ENCODE peak calls at places on chromosomes 3 and 15, in ten cellular contexts. D is epithelial cell of esophagus, Y is left ventricle myocardium inferior, H is fibroblast of the aortic adventitia, K is tibial artery, V is upper lobe of right lung, B is WERI-Rb-1, X is aorta, Z is RWPE2, I is esophagus squamous epithelium. P is an unnamed sample.

GRCh38 chr3:136752046-136752326 is 192 bp downstream of the STAG1 start:
- DNase-seq in D (peak), H (no peak), X (no peak), I (no peak), V (no peak), B (no peak), Y (no peak), Z (no peak), K (no peak), P (no peak)

GRCh38 chr15:40844543-40844981 is 714 bp downstream of the SPINT1 start:
- DNase-seq in V (peak), X (peak), B (no peak), H (no peak), Z (no peak), D (peak), I (no peak), K (no peak), Y (peak), P (no peak)

GRCh38 chr15:35089556-35089955 is 4.5 kb upstream of the NANOGP8 start:
- DNase-seq in B (no peak), Z (no peak), X (no peak), D (peak), Y (no peak), V (no peak), K (no peak), I (no peak), H (no peak), P (no peak)

GRCh38 chr3:128815318-128816064 is 63.9 kb upstream of the ACAD9 start:
- DNase-seq in Z (no peak), V (no peak), X (no peak), B (no peak), D (no peak), K (no peak), I (no peak), H (no peak), Y (no peak), P (no peak)

GRCh38 chr3:17632401-17633100 is 109.9 kb downstream of the TBC1D5 start:
- DNase-seq in K (no peak), B (no peak), I (no peak), V (no peak), Z (no peak), D (peak), X (no peak), H (peak), Y (no peak), P (no peak)

GRCh38 chr3:49725906-49726681 is 2.3 kb upstream of the GMPPB start:
- DNase-seq in B (no peak), K (no peak), H (no peak), Y (peak), D (no peak), Z (no peak), X (no peak), V (no peak), I (no peak), P (no peak)

GRCh38 chr15:80709542-80709941 is 14.4 kb downstream of the ABHD17C start:
- DNase-seq in K (no peak), I (no peak), X (no peak), V (peak), B (no peak), D (peak), Y (no peak), Z (peak), H (no peak), P (no peak)

GRCh38 chr3:98780343-98780742 is 17.2 kb downstream of the ST3GAL6 start:
- DNase-seq in I (no peak), V (no peak), K (no peak), B (no peak), Y (no peak), Z (no peak), X (no peak), D (no peak), H (peak), P (no peak)

GRCh38 chr3:169454823-169455222 is 208.7 kb downstream of the MECOM start:
- DNase-seq in Z (no peak), D (peak), X (no peak), B (no peak), I (no peak), V (no peak), Y (no peak), K (no peak), H (peak), P (no peak)

GRCh38 chr15:97955040-97955439 is 5.5 kb upstream of the ARRDC4 start:
- DNase-seq in X (no peak), B (no peak), D (no peak), K (no peak), H (no peak), Y (no peak), V (no peak), I (no peak), Z (no peak), P (no peak)

GRCh38 chr15:57516327-57517026 is 75.2 kb upstream of the MYZAP start:
- DNase-seq in I (no peak), H (no peak), Y (no peak), B (no peak), D (no peak), Z (no peak), V (no peak), K (no peak), X (no peak), P (no peak)

GRCh38 chr3:159200176-159200575 is 398.3 kb downstream of the MFSD1 start:
- DNase-seq in Z (no peak), H (peak), B (no peak), I (no peak), X (no peak), K (no peak), D (peak), V (no peak), Y (no peak), P (no peak)

GRCh38 chr3:64300790-64301423 is 75.6 kb upstream of the PRICKLE2 start:
- DNase-seq in V (no peak), Y (no peak), B (no peak), K (no peak), I (no peak), X (no peak), Z (no peak), H (peak), D (peak), P (no peak)

GRCh38 chr3:29618395-29619291 is 337.8 kb downstream of the RBMS3 start:
- DNase-seq in Z (no peak), Y (no peak), X (no peak), H (peak), D (peak), B (no peak), I (no peak), K (peak), V (no peak), P (no peak)

GRCh38 chr3:126415661-126416591 is 21.2 kb downstream of the CFAP100 start:
- DNase-seq in Z (peak), B (no peak), H (no peak), I (no peak), K (no peak), X (no peak), D (no peak), Y (no peak), V (peak), P (no peak)

GRCh38 chr3:15783361-15783969 is 14.3 kb downstream of the ANKRD28 start:
- DNase-seq in H (peak), I (no peak), D (peak), Z (no peak), Y (no peak), X (no peak), B (no peak), V (no peak), K (no peak), P (no peak)

GRCh38 chr3:37594873-37595783 is 266.6 kb upstream of the CTDSPL start:
- DNase-seq in X (no peak), I (no peak), K (no peak), D (no peak), Y (no peak), Z (no peak), B (no peak), V (no peak), H (no peak), P (no peak)

GRCh38 chr3:169022457-169022856 is 641.1 kb downstream of the MECOM start:
- DNase-seq in B (no peak), Y (no peak), D (no peak), X (no peak), Z (no peak), I (no peak), H (peak), K (no peak), V (no peak), P (no peak)

GRCh38 chr15:41887161-41887560 is 6.7 kb downstream of the SPTBN5 start:
- DNase-seq in Z (no peak), D (no peak), B (no peak), K (no peak), H (no peak), V (no peak), I (no peak), Y (no peak), X (no peak), P (no peak)

GRCh38 chr3:183369117-183369516 is 59.3 kb downstream of the MCF2L2 start:
- DNase-seq in H (no peak), I (no peak), V (no peak), K (no peak), B (no peak), Z (no peak), D (no peak), X (no peak), Y (no peak), P (no peak)

GRCh38 chr3:151351216-151351615 is 21.9 kb upstream of the P2RY13 start:
- DNase-seq in Y (no peak), D (no peak), K (no peak), I (no peak), H (no peak), V (no peak), X (no peak), B (no peak), Z (no peak), P (no peak)

GRCh38 chr3:126057547-126057819 is 26.4 kb downstream of the SLC41A3 start:
- DNase-seq in I (no peak), Y (no peak), D (no peak), V (no peak), X (no peak), B (no peak), H (no peak), K (no peak), Z (no peak), P (no peak)

GRCh38 chr15:44550256-44550655 is 13.3 kb downstream of the EIF3J start:
- DNase-seq in X (no peak), Z (no peak), B (no peak), I (no peak), Y (no peak), V (no peak), H (peak), D (peak), K (no peak), P (no peak)

GRCh38 chr3:24149032-24149431 is 203.9 kb downstream of the NR1D2 start:
- DNase-seq in D (peak), B (no peak), Z (no peak), H (no peak), V (no peak), Y (no peak), K (no peak), I (no peak), X (no peak), P (no peak)

GRCh38 chr3:49785565-49786356 is 581 bp downstream of the IP6K1 start:
- DNase-seq in H (peak), B (no peak), X (peak), V (no peak), K (no peak), I (no peak), D (peak), Y (no peak), Z (peak), P (no peak)

GRCh38 chr3:102514241-102514640 is 79.4 kb downstream of the ZPLD1 start:
- DNase-seq in H (no peak), I (no peak), Z (no peak), D (no peak), K (no peak), V (no peak), X (no peak), Y (no peak), B (no peak), P (no peak)

GRCh38 chr3:31926543-31926942 is 54.5 kb downstream of the OSBPL10 start:
- DNase-seq in H (no peak), K (no peak), D (no peak), B (no peak), I (no peak), Z (no peak), Y (no peak), V (no peak), X (no peak), P (no peak)

GRCh38 chr15:92277776-92278175 is 115.9 kb upstream of the ST8SIA2 start:
- DNase-seq in X (no peak), Y (no peak), Z (no peak), V (no peak), D (peak), B (peak), K (no peak), H (no peak), I (no peak), P (no peak)

GRCh38 chr3:134640872-134641470 is 9.9 kb downstream of the KY start:
- DNase-seq in X (no peak), H (peak), Y (no peak), K (no peak), D (peak), B (peak), V (no peak), I (no peak), Z (no peak), P (peak)

GRCh38 chr3:111859061-111859973 is at the start of gene PHLDB2:
- DNase-seq in B (peak), H (peak), Y (peak), Z (peak), X (peak), V (peak), D (peak), K (peak), I (no peak), P (peak)

GRCh38 chr15:66966256-66966655 is 99.1 kb upstream of the SMAD3 start:
- DNase-seq in Y (no peak), B (no peak), Z (no peak), H (no peak), V (no peak), I (no peak), D (peak), K (no peak), X (no peak), P (no peak)

GRCh38 chr3:122858373-122858772 is 63.5 kb downstream of the SLC49A4 start:
- DNase-seq in Z (no peak), H (peak), V (no peak), X (no peak), D (peak), I (no peak), B (no peak), K (no peak), Y (no peak), P (no peak)

GRCh38 chr3:174891524-174892203 is 32.5 kb downstream of the NAALADL2 start:
- DNase-seq in D (peak), Z (no peak), K (no peak), X (no peak), Y (no peak), B (peak), H (peak), I (no peak), V (no peak), P (no peak)

GRCh38 chr3:172711457-172711800 is 562 bp upstream of the NCEH1 start:
- DNase-seq in H (no peak), K (no peak), B (no peak), Y (no peak), I (no peak), Z (no peak), V (no peak), X (no peak), D (no peak), P (peak)

GRCh38 chr15:27686971-27687370 is 412.1 kb downstream of the OCA2 start:
- DNase-seq in I (no peak), D (no peak), Z (no peak), B (no peak), H (no peak), K (no peak), Y (no peak), X (no peak), V (no peak), P (no peak)

GRCh38 chr3:141115752-141116541 is 64.8 kb downstream of the SPSB4 start:
- DNase-seq in X (no peak), K (no peak), I (no peak), H (no peak), B (no peak), D (no peak), Y (no peak), Z (no peak), V (no peak), P (peak)

GRCh38 chr3:22885574-22886348 is 317.4 kb upstream of the UBE2E2 start:
- DNase-seq in X (no peak), I (no peak), Z (no peak), Y (no peak), B (no peak), V (no peak), D (no peak), K (no peak), H (no peak), P (no peak)

GRCh38 chr15:65529754-65530317 is 427 bp upstream of the HACD3 start:
- DNase-seq in B (no peak), Z (no peak), X (no peak), D (no peak), H (peak), V (no peak), Y (no peak), K (no peak), I (no peak), P (no peak)
- H3K4me3 ChIP-seq in B (peak), Z (peak), X (peak), D (peak), H (peak), V (peak), Y (peak), K (peak), I (peak), P (peak)

GRCh38 chr3:44055951-44056350 is 185.7 kb upstream of the TOPAZ1 start:
- DNase-seq in K (no peak), X (no peak), V (no peak), B (no peak), H (peak), Y (no peak), D (no peak), I (no peak), Z (no peak), P (no peak)
- H3K4me3 ChIP-seq in K (no peak), X (no peak), V (no peak), B (no peak), H (no peak), Y (no peak), D (no peak), I (no peak), Z (no peak), P (no peak)

GRCh38 chr15:39784125-39784524 is 1.5 kb upstream of the FSIP1 start:
- DNase-seq in V (no peak), Z (no peak), I (no peak), B (no peak), H (peak), Y (no peak), D (peak), X (no peak), K (no peak), P (no peak)

GRCh38 chr15:39781967-39782292 is 711 bp downstream of the FSIP1 start:
- DNase-seq in H (no peak), V (no peak), I (no peak), K (no peak), Z (no peak), X (no peak), Y (no peak), B (no peak), D (no peak), P (no peak)

GRCh38 chr15:39783244-39783820 is 691 bp upstream of the FSIP1 start:
- DNase-seq in V (no peak), X (no peak), Y (no peak), I (no peak), Z (no peak), B (no peak), H (no peak), D (no peak), K (no peak), P (no peak)

GRCh38 chr15:39782441-39783138 is at the start of gene FSIP1:
- DNase-seq in Z (peak), Y (peak), V (peak), D (peak), I (peak), B (peak), H (peak), K (peak), X (peak), P (peak)

GRCh38 chr15:39781147-39781966 is 1.3 kb downstream of the FSIP1 start:
- DNase-seq in B (no peak), V (no peak), X (no peak), I (no peak), H (no peak), Z (no peak), D (no peak), K (no peak), Y (no peak), P (no peak)
- H3K4me3 ChIP-seq in B (peak), V (no peak), X (no peak), I (no peak), H (no peak), Z (no peak), D (no peak), K (no peak), Y (no peak), P (peak)

GRCh38 chr3:51392301-51393095 is 1.4 kb downstream of the RBM15B start:
- DNase-seq in B (no peak), K (no peak), Z (no peak), D (no peak), V (no peak), H (no peak), I (no peak), X (peak), Y (no peak), P (no peak)

GRCh38 chr3:51391566-51392300 is 648 bp downstream of the RBM15B start:
- DNase-seq in K (no peak), Y (no peak), Z (no peak), D (peak), V (peak), B (no peak), I (no peak), H (no peak), X (peak), P (no peak)

GRCh38 chr3:51394541-51394940 is 3.5 kb downstream of the RBM15B start:
- DNase-seq in I (no peak), V (no peak), Z (no peak), D (no peak), X (peak), K (no peak), Y (no peak), H (no peak), B (no peak), P (no peak)

GRCh38 chr3:51393564-51393963 is 2.5 kb downstream of the RBM15B start:
- DNase-seq in I (no peak), B (no peak), K (no peak), Z (no peak), D (no peak), X (peak), Y (no peak), H (no peak), V (no peak), P (no peak)

GRCh38 chr3:51393096-51393495 is 2.0 kb downstream of the RBM15B start:
- DNase-seq in X (peak), H (no peak), K (no peak), Z (no peak), Y (no peak), D (no peak), I (no peak), V (no peak), B (no peak), P (no peak)
- H3K4me3 ChIP-seq in X (no peak), H (peak), K (no peak), Z (no peak), Y (peak), D (no peak), I (no peak), V (no peak), B (no peak), P (no peak)

DNA sequence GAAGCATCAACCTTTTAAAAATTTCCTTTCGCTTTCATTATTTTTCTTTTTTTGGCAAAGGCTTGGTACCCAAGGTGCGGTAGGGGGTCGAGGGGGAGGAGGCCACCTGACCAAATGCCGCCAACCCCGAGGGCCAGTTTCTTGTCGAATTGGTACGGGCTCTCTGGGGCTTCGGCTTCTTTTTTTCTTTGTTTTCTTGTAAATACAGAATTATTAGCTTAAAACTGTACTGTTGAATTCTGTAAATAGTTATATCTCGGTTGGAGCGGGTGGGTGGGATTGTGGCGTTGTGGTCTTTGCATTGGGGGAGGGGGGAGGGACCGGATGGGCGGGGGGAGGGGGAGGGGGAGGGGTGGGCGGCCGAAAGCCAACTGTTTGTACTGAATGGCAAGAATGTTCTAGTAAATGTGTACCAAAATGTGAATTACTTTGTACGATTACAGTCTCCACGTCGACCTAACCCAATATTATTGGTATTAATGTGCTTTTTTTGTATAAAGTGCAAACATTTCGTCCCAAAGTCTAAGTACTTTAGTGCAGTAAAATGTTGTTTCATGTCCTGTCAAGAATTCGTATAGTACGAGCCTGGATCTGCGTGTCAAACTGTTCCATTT is 4.7 kb downstream of the ZIC1 start:
- DNase-seq in Y (no peak), B (no peak), I (no peak), K (no peak), Z (no peak), V (no peak), X (no peak), H (no peak), D (no peak), P (no peak)
- H3K4me3 ChIP-seq in Y (peak), B (no peak), I (peak), K (peak), Z (no peak), V (peak), X (no peak), H (peak), D (no peak), P (no peak)

GRCh38 chr15:74958908-74959642 is 2.5 kb upstream of the RPP25 start:
- DNase-seq in B (no peak), H (no peak), K (no peak), Y (no peak), Z (peak), V (no peak), I (no peak), D (no peak), X (no peak), P (no peak)

GRCh38 chr15:74960286-74960685 is 3.7 kb upstream of the RPP25 start:
- DNase-seq in I (no peak), D (no peak), V (no peak), Y (no peak), Z (no peak), X (no peak), K (no peak), B (no peak), H (no peak), P (no peak)

GRCh38 chr15:74960995-74961588 is 4.5 kb upstream of the RPP25 start:
- DNase-seq in X (no peak), H (peak), Z (no peak), B (no peak), K (no peak), I (no peak), D (no peak), V (no peak), Y (no peak), P (no peak)

GRCh38 chr15:74958320-74958907 is 1.8 kb upstream of the RPP25 start:
- DNase-seq in H (peak), D (peak), B (no peak), K (peak), X (peak), Y (peak), V (peak), I (no peak), Z (peak), P (peak)

GRCh38 chr15:74959643-74959939 is 3.0 kb upstream of the RPP25 start:
- DNase-seq in H (no peak), Y (no peak), K (no peak), Z (no peak), D (no peak), V (no peak), X (no peak), B (no peak), I (no peak), P (no peak)
- H3K4me3 ChIP-seq in H (peak), Y (peak), K (peak), Z (no peak), D (no peak), V (no peak), X (no peak), B (no peak), I (peak), P (no peak)

GRCh38 chr3:75814797-75815196 is 29.4 kb upstream of the ZNF717 start:
- DNase-seq in K (no peak), B (no peak), Z (no peak), X (no peak), H (no peak), D (no peak), I (no peak), Y (no peak), V (no peak), P (no peak)
- H3K4me3 ChIP-seq in K (no peak), B (no peak), Z (no peak), X (no peak), H (no peak), D (no peak), I (no peak), Y (no peak), V (no peak), P (no peak)

P was measured in right atrium auricular region.